ENCODE peak calls at places on chromosome 4, in four cellular contexts. B is neuronal stem cell, O is lung, M is HepG2. Z is an unnamed sample.

GRCh38 chr4:144572660-144573059 is 73.3 kb upstream of the HHIP start:
- DNase-seq in B (no peak), O (no peak), M (peak), Z (no peak)

GRCh38 chr4:66443020-66443419 is 772.7 kb upstream of the EPHA5 start:
- DNase-seq in B (no peak), O (no peak), M (no peak), Z (no peak)

GRCh38 chr4:121219222-121219621 is 55.1 kb upstream of the TNIP3 start:
- DNase-seq in B (no peak), O (no peak), M (no peak), Z (no peak)

GRCh38 chr4:15420642-15421041 is 7.2 kb upstream of the C1QTNF7 start:
- DNase-seq in B (no peak), O (no peak), M (no peak), Z (no peak)

GRCh38 chr4:89110986-89111832 is at the start of gene TIGD2:
- DNase-seq in B (peak), O (peak), M (peak), Z (peak)

GRCh38 chr4:115944146-115944905 is 830.9 kb upstream of the NDST4 start:
- DNase-seq in B (no peak), O (no peak), M (no peak), Z (no peak)

GRCh38 chr4:120156115-120156718 is 89.6 kb upstream of the MAD2L1 start:
- DNase-seq in B (peak), O (no peak), M (peak), Z (peak)

GRCh38 chr4:88137112-88137511 is 21.3 kb downstream of the ABCG2 start:
- DNase-seq in B (no peak), O (no peak), M (no peak), Z (no peak)

GRCh38 chr4:118849867-118850812 is 14.2 kb upstream of the SEC24D start:
- DNase-seq in B (no peak), O (no peak), M (no peak), Z (peak)

GRCh38 chr4:152258391-152258790 is 277.5 kb downstream of the FBXW7 start:
- DNase-seq in B (no peak), O (no peak), M (no peak), Z (no peak)

GRCh38 chr4:158729716-158730559 is 6.7 kb upstream of the PPID start:
- DNase-seq in B (peak), O (peak), M (peak), Z (peak)

GRCh38 chr4:105909699-105910340 is 14.5 kb downstream of the NPNT start:
- DNase-seq in B (no peak), O (no peak), M (no peak), Z (peak)

GRCh38 chr4:12588572-12588971 is 895.6 kb downstream of the RAB28 start:
- DNase-seq in B (no peak), O (no peak), M (no peak), Z (no peak)

GRCh38 chr4:80963051-80963450 is 67.5 kb upstream of the BMP3 start:
- DNase-seq in B (no peak), O (no peak), M (no peak), Z (no peak)

GRCh38 chr4:576245-576821 is at the start of gene TMEM271:
- DNase-seq in B (no peak), O (no peak), M (no peak), Z (no peak)

GRCh38 chr4:578451-579443 is 2.7 kb upstream of the TMEM271 start:
- DNase-seq in B (no peak), O (no peak), M (no peak), Z (no peak)

GRCh38 chr4:577499-578450 is 1.7 kb upstream of the TMEM271 start:
- DNase-seq in B (peak), O (no peak), M (peak), Z (peak)

GRCh38 chr4:575281-576141 is 584 bp downstream of the TMEM271 start:
- DNase-seq in B (peak), O (peak), M (no peak), Z (peak)

GRCh38 chr4:576991-577498 is 950 bp upstream of the TMEM271 start:
- DNase-seq in B (no peak), O (no peak), M (no peak), Z (no peak)
- H3K4me3 ChIP-seq in B (no peak), O (no peak), M (peak), Z (no peak)

GRCh38 chr4:1714303-1715001 is 2.3 kb upstream of the SLBP start:
- DNase-seq in B (no peak), O (no peak), M (no peak), Z (no peak)
- H3K4me3 ChIP-seq in B (no peak), O (no peak), M (no peak), Z (no peak)

DNA sequence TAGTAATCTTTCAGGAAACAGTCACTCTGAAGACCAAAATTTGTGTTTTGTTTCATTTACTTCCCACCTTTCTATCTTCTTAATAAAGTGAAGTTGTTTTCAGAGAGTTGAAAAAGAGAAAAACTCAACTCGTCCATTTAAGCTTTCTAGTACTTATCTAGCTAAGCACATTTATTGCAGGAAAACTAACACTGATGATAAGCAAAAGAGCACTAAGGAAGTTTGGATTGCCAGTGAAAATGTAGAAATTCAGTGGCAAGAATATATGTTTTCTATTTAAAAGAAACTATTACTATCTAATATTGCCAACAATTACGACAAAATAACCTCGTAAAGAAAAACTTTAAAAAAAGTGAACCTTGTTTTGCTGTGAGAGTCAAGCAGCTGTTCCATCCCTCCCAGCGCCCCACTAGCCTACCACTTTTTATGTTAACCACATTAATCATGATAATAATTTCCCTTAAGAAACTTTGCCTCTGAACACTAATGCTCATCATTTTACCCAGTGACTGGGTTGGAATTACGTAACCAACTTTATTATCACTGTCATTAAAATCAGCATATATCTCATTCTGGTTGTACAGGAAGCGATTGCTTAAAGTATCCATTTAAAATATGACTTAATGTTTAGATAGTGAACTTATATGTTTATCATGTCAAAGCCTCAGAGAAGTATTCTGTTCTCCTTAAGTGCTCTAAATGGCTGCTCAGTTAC is 24.8 kb downstream of the SPRY1 start:
- DNase-seq in B (no peak), O (no peak), M (no peak), Z (no peak)
- H3K4me3 ChIP-seq in B (no peak), O (no peak), M (no peak), Z (no peak)

GRCh38 chr4:74658114-74658513 is 136.2 kb downstream of the BTC start:
- DNase-seq in B (no peak), O (no peak), M (peak), Z (no peak)
- H3K4me3 ChIP-seq in B (no peak), O (no peak), M (no peak), Z (no peak)

GRCh38 chr4:148022975-148023374 is 291.1 kb downstream of the ARHGAP10 start:
- DNase-seq in B (no peak), O (no peak), M (no peak), Z (no peak)
- H3K4me3 ChIP-seq in B (no peak), O (no peak), M (no peak), Z (no peak)

DNA sequence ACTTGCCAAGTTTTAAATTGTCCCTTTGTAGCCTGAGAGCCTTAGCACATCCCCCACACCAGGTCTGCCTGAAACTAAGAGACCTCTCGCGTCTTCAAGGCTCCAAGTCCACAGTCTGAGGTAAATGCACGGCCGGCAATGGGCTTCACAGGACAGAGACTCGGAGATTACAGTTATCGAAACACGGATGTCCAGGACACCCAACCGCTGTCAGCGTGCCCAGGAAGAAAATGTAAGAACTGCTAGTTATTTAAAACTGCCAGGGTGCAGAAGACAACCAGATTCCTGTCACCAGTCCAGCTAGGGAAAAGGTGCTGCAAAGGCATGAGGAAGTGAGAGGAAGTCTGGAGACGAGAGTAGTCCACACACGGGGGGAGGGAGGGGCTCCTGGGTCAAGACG is 28.9 kb downstream of the ZNF827 start:
- DNase-seq in B (no peak), O (peak), M (no peak), Z (no peak)
- H3K4me3 ChIP-seq in B (no peak), O (peak), M (no peak), Z (no peak)

GRCh38 chr4:4861592-4862551 is 2.4 kb downstream of the MSX1 start:
- DNase-seq in B (no peak), O (no peak), M (no peak), Z (no peak)
- H3K4me3 ChIP-seq in B (no peak), O (no peak), M (peak), Z (peak)

DNA sequence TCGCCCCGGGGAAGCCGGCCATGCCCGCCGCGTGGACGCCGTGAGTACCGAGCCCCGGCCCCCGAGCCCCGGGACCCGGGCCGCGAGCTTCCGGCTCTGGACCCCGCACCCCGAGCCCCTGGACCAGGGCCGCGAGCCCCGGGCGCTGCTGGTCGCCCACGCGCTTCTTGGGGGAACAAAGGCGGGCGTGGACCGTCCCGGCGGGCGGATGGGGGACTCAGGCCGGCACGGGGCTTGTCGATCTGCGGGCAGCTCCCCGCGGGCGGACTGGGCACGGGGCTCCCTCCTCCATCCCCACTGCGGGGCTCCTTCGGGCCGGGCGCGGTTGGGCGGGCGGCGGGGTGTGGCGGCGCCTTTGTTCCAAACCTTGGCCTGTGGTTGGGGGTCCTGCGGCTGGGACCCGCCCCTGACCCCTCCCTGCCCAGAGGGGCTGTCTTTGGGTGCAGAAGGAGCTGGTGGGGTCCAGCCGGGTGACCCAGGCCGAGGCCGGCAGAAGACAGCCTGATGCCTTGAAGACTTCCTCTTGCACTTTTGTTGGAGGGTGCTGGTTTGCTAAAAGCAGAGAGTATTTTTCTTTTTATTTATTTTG is 25.2 kb upstream of the ADD1 start:
- DNase-seq in B (no peak), O (no peak), M (no peak), Z (peak)
- H3K4me3 ChIP-seq in B (peak), O (peak), M (no peak), Z (peak)

GRCh38 chr4:143405197-143405730 is 68.6 kb downstream of the GAB1 start:
- DNase-seq in B (no peak), O (no peak), M (no peak), Z (no peak)

GRCh38 chr4:143403551-143403816 is 66.8 kb downstream of the GAB1 start:
- DNase-seq in B (no peak), O (no peak), M (no peak), Z (no peak)

GRCh38 chr4:143404555-143404954 is 67.9 kb downstream of the GAB1 start:
- DNase-seq in B (no peak), O (no peak), M (no peak), Z (no peak)

GRCh38 chr4:143400082-143400481 is 63.4 kb downstream of the GAB1 start:
- DNase-seq in B (no peak), O (no peak), M (no peak), Z (no peak)

DNA sequence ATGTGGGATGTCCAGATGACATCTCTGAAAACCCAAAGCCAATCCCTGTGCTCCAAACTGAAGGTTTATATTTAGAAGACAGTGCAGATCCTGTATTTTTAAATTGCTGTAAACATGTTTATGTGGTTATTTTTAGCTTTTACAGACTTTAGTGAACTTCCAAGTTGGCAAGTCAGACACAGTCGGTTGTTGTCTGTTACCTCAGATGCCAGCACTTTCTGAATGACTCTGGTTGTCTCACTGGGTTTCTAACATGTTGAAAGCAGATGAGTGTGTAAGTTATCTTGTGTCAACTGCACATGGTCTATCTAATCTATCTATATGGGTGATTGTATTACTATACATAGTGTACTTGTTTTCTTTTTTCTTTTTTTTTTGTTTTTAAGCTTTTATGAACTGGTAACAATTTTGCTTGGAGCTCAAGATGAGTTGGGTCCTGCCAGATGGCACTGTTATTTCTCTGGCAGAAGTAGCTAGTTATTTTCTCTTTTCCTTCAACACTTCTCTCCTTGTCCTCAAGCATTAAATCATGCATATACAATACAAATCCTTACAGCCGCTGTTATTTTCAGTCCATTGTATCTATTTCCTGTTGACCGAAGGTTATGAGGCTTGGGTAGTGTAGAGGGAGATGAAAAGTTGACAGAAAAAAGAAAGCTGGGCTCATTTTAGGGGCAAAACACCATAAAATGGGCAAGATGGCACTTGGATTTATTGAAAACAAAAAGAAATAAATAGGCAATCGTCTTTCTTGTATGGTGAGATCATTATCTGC is 66.3 kb downstream of the GAB1 start:
- DNase-seq in B (no peak), O (no peak), M (no peak), Z (no peak)
- H3K4me3 ChIP-seq in B (no peak), O (no peak), M (no peak), Z (no peak)